ENCODE peak calls at places on chromosomes 11 and 22, in eight cellular contexts. B, R, J, N, O, P, H and W are unnamed samples.

GRCh38 chr22:39396156-39396796 is 3.3 kb upstream of the TAB1 start:
- DNase-seq in B (no peak), R (no peak), J (no peak), N (no peak), O (no peak), P (no peak), H (no peak), W (no peak)

GRCh38 chr11:10770626-10771254 is 19.7 kb downstream of the CTR9 start:
- DNase-seq in B (peak; percentile 72), R (no peak), J (peak; percentile 29), N (peak; percentile 24), O (no peak), P (peak; percentile 34), H (no peak), W (no peak)

GRCh38 chr11:47943721-47944554 is 36.4 kb upstream of the PTPRJ start:
- DNase-seq in B (no peak), R (peak; percentile 66), J (no peak), N (no peak), O (no peak), P (peak; percentile 34), H (no peak), W (no peak)

GRCh38 chr11:65546217-65546958 is 11.8 kb downstream of the LTBP3 start:
- DNase-seq in B (peak; percentile 94), R (peak; percentile 95), J (peak; percentile 50), N (peak; percentile 94), O (peak; percentile 99), P (peak; percentile 83), H (peak; percentile 96), W (peak; percentile 94)

GRCh38 chr11:60941371-60942119 is 10.4 kb downstream of the SLC15A3 start:
- DNase-seq in B (no peak), R (no peak), J (no peak), N (no peak), O (no peak), P (no peak), H (no peak), W (no peak)

GRCh38 chr11:57491371-57492061 is 24.0 kb downstream of the SLC43A1 start:
- DNase-seq in B (no peak), R (no peak), J (no peak), N (no peak), O (peak; percentile 78), P (no peak), H (peak; percentile 43), W (no peak)

GRCh38 chr11:121961228-121961860 is 154.7 kb downstream of the BLID start:
- DNase-seq in B (no peak), R (no peak), J (no peak), N (no peak), O (no peak), P (no peak), H (no peak), W (no peak)

GRCh38 chr11:8098879-8099278 is 17.9 kb downstream of the TUB start:
- DNase-seq in B (no peak), R (no peak), J (no peak), N (no peak), O (peak; percentile 63), P (no peak), H (no peak), W (no peak)

GRCh38 chr22:19085233-19086043 is 36.8 kb downstream of the DGCR2 start:
- DNase-seq in B (peak; percentile 51), R (no peak), J (no peak), N (no peak), O (no peak), P (no peak), H (no peak), W (no peak)

GRCh38 chr11:74721479-74721835 is 9.8 kb downstream of the CHRDL2 start:
- DNase-seq in B (no peak), R (no peak), J (no peak), N (no peak), O (no peak), P (peak; percentile 36), H (no peak), W (no peak)

GRCh38 chr11:100908746-100909145 is 220.9 kb downstream of the PGR start:
- DNase-seq in B (peak; percentile 23), R (no peak), J (no peak), N (no peak), O (no peak), P (no peak), H (no peak), W (no peak)

GRCh38 chr22:48268771-48269552 is 1506.5 kb downstream of the TBC1D22A start:
- DNase-seq in B (no peak), R (peak; percentile 57), J (no peak), N (no peak), O (no peak), P (no peak), H (no peak), W (no peak)

GRCh38 chr22:30348837-30349236 is 7.9 kb downstream of the SF3A1 start:
- DNase-seq in B (no peak), R (no peak), J (no peak), N (no peak), O (no peak), P (no peak), H (no peak), W (no peak)

GRCh38 chr11:107259826-107260225 is 197.8 kb downstream of the CWF19L2 start:
- DNase-seq in B (no peak), R (no peak), J (no peak), N (no peak), O (no peak), P (no peak), H (no peak), W (no peak)

GRCh38 chr11:43557553-43558031 is 122.9 kb upstream of the HSD17B12 start:
- DNase-seq in B (peak; percentile 21), R (no peak), J (no peak), N (no peak), O (no peak), P (no peak), H (no peak), W (no peak)

GRCh38 chr11:43556269-43556668 is 124.3 kb upstream of the HSD17B12 start:
- DNase-seq in B (no peak), R (no peak), J (no peak), N (no peak), O (no peak), P (no peak), H (no peak), W (no peak)

GRCh38 chr11:43554148-43554473 is 126.4 kb upstream of the HSD17B12 start:
- DNase-seq in B (no peak), R (no peak), J (no peak), N (no peak), O (no peak), P (no peak), H (no peak), W (no peak)

GRCh38 chr11:43556892-43557291 is 123.6 kb upstream of the HSD17B12 start:
- DNase-seq in B (no peak), R (no peak), J (no peak), N (no peak), O (no peak), P (no peak), H (no peak), W (no peak)

GRCh38 chr11:43555811-43556210 is 124.7 kb upstream of the HSD17B12 start:
- DNase-seq in B (peak; percentile 7), R (no peak), J (no peak), N (no peak), O (no peak), P (no peak), H (no peak), W (no peak)
- H3K27me3 ChIP-seq in B (peaks cover 81% of the 10 kb centered on the region), R (no peaks in the 10 kb centered on the region), J (peaks cover 69% of the 10 kb centered on the region), N (peaks cover 3% of the 10 kb centered on the region), O (peaks cover 53% of the 10 kb centered on the region), P (no peaks in the 10 kb centered on the region), H (peaks cover 19% of the 10 kb centered on the region), W (peaks cover 2% of the 10 kb centered on the region)

GRCh38 chr11:86746509-86746908 is 53.8 kb upstream of the PRSS23 start:
- DNase-seq in B (no peak), R (no peak), J (no peak), N (no peak), O (no peak), P (no peak), H (no peak), W (no peak)
- H3K4me1 ChIP-seq in B (peaks cover 35% of the 10 kb centered on the region), R (peaks cover 5% of the 10 kb centered on the region), J (peaks cover 23% of the 10 kb centered on the region), N (no peaks in the 10 kb centered on the region), O (peaks cover 2% of the 10 kb centered on the region), P (peaks cover 6% of the 10 kb centered on the region), H (no peaks in the 10 kb centered on the region), W (no peaks in the 10 kb centered on the region)

GRCh38 chr11:2101171-2101675 is 38.0 kb downstream of the IGF2 start:
- DNase-seq in B (no peak), R (no peak), J (no peak), N (no peak), O (peak; percentile 66), P (no peak), H (no peak), W (no peak)
- H3K27ac ChIP-seq in B (no peak overlapping the region), R (no peak overlapping the region), J (no peak overlapping the region), N (no peak overlapping the region), O (no peak overlapping the region), P (no peak overlapping the region), H (no peak overlapping the region), W (no peak overlapping the region)

GRCh38 chr11:115501504-115501894 is 2.7 kb downstream of the CADM1 start:
- DNase-seq in B (no peak), R (no peak), J (no peak), N (no peak), O (no peak), P (no peak), H (no peak), W (no peak)

GRCh38 chr11:115500547-115501503 is 3.4 kb downstream of the CADM1 start:
- DNase-seq in B (no peak), R (no peak), J (no peak), N (no peak), O (no peak), P (no peak), H (no peak), W (peak; percentile 23)

GRCh38 chr11:115502636-115503082 is 1.6 kb downstream of the CADM1 start:
- DNase-seq in B (no peak), R (no peak), J (no peak), N (peak; percentile 25), O (no peak), P (no peak), H (no peak), W (no peak)

GRCh38 chr11:115503083-115503885 is 931 bp downstream of the CADM1 start:
- DNase-seq in B (peak; percentile 34), R (peak; percentile 73), J (no peak), N (peak; percentile 50), O (peak; percentile 81), P (peak; percentile 63), H (peak; percentile 27), W (peak; percentile 77)

GRCh38 chr11:115501895-115502589 is 2.2 kb downstream of the CADM1 start:
- DNase-seq in B (no peak), R (no peak), J (no peak), N (no peak), O (no peak), P (no peak), H (peak; percentile 8), W (no peak)
- H3K27me3 ChIP-seq in B (peaks cover 62% of the 10 kb centered on the region), R (no peaks in the 10 kb centered on the region), J (no peaks in the 10 kb centered on the region), N (no peaks in the 10 kb centered on the region), O (peaks cover 69% of the 10 kb centered on the region), P (no peaks in the 10 kb centered on the region), H (peaks cover 26% of the 10 kb centered on the region), W (no peaks in the 10 kb centered on the region)

DNA sequence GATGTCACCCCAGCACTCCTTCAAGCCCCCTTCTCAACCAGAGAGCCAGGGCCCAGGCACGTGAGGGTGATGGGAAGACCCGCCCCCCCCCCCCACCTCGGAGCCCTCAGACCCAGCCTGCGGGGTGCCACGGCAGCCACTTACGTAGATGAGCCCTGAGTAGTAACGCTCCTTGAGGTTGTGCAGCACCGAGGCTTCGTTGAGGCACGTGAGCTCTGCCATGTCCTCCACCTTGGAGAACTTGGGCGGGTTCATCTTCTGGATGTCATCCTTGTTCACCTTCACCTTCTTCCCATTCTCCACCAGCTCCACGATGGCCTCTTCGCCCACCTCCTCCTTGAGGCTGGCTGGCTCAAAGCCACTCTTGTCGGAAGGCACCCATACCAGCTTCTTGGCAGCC is 39.0 kb downstream of the MYH9 start:
- DNase-seq in B (no peak), R (no peak), J (no peak), N (no peak), O (no peak), P (no peak), H (no peak), W (no peak)
- H3K4me1 ChIP-seq in B (peaks cover 32% of the 10 kb centered on the region), R (peaks cover 53% of the 10 kb centered on the region), J (peaks cover 44% of the 10 kb centered on the region), N (peaks cover 39% of the 10 kb centered on the region), O (peaks cover 99% of the 10 kb centered on the region), P (peaks cover 47% of the 10 kb centered on the region), H (peaks cover 94% of the 10 kb centered on the region), W (peaks cover 38% of the 10 kb centered on the region)